ENCODE peak calls at places on chromosomes 6 and 20, in seven cellular contexts. U is KBM-7; L is activated naive CD4-positive, alpha-beta T cell treated with Interleukin-2 at 50 U/mL for 16 hours; X is ovary; F is activated naive CD8-positive, alpha-beta T cell treated with anti-CD3 and anti-CD28 coated beads, Interleukin-2, amount 50 U/mL, for 24 hours; V is foreskin fibroblast; D is T1000. B is an unnamed sample.

GRCh38 chr20:8043687-8044278 is 24.2 kb upstream of the TMX4 start:
- DNase-seq in U (peak), L (no peak), X (no peak), F (no peak), V (peak), D (peak), B (peak)

GRCh38 chr20:20213722-20214121 is 154.2 kb upstream of the INSM1 start:
- DNase-seq in U (no peak), L (no peak), X (no peak), F (no peak), V (no peak), D (no peak), B (no peak)

GRCh38 chr20:36285746-36286447 is 20.2 kb upstream of the DLGAP4 start:
- DNase-seq in U (no peak), L (no peak), X (no peak), F (no peak), V (no peak), D (no peak), B (no peak)

GRCh38 chr6:680666-681374 is 12.1 kb downstream of the EXOC2 start:
- DNase-seq in U (no peak), L (no peak), X (no peak), F (no peak), V (no peak), D (no peak), B (peak)

GRCh38 chr6:98944598-98945011 is 3.1 kb downstream of the FBXL4 start:
- DNase-seq in U (no peak), L (no peak), X (no peak), F (no peak), V (no peak), D (no peak), B (no peak)

GRCh38 chr20:57202309-57202708 is 64.1 kb downstream of the BMP7 start:
- DNase-seq in U (no peak), L (no peak), X (no peak), F (no peak), V (no peak), D (no peak), B (no peak)

GRCh38 chr20:3420211-3420707 is 12.8 kb upstream of the DNAAF9 start:
- DNase-seq in U (peak), L (peak), X (no peak), F (peak), V (peak), D (no peak), B (no peak)

GRCh38 chr6:124822118-124822746 is 140.0 kb upstream of the RNF217 start:
- DNase-seq in U (no peak), L (no peak), X (no peak), F (no peak), V (no peak), D (no peak), B (no peak)

GRCh38 chr6:113500221-113500620 is 356.9 kb upstream of the MARCKS start:
- DNase-seq in U (no peak), L (no peak), X (no peak), F (no peak), V (no peak), D (no peak), B (no peak)

GRCh38 chr6:133889557-133890301 is 816 bp downstream of the TCF21 start:
- DNase-seq in U (no peak), L (no peak), X (peak), F (peak), V (no peak), D (no peak), B (no peak)

GRCh38 chr20:46013826-46014516 is 5.3 kb downstream of the MMP9 start:
- DNase-seq in U (peak), L (peak), X (peak), F (peak), V (no peak), D (peak), B (peak)

GRCh38 chr20:45779011-45779915 is 12.4 kb downstream of the WFDC3 start:
- DNase-seq in U (no peak), L (no peak), X (peak), F (no peak), V (peak), D (peak), B (no peak)

GRCh38 chr6:65091561-65091960 is 615.5 kb downstream of the EYS start:
- DNase-seq in U (no peak), L (no peak), X (no peak), F (no peak), V (no peak), D (no peak), B (no peak)